ENCODE peak calls at places on chromosomes 7 and 10, in six cellular contexts. One of them, this sample, is unnamed.

GRCh38 chr7:45689011-45689796 is 115.0 kb downstream of the ADCY1 start:
- DNase-seq in AG10803: peak
- DNase-seq in PC-3: peak
- DNase-seq in AG09309: peak
- DNase-seq in IMR-90: peak
- DNase-seq in astrocyte of the spinal cord: peak
- DNase-seq in this sample: peak

GRCh38 chr7:152511736-152512135 is 75.9 kb upstream of the KMT2C start:
- DNase-seq in PC-3: no peak
- DNase-seq in astrocyte of the spinal cord: no peak
- DNase-seq in AG09309: no peak
- DNase-seq in AG10803: no peak
- DNase-seq in IMR-90: no peak
- DNase-seq in this sample: no peak

GRCh38 chr7:42226354-42226941 is 10.6 kb downstream of the GLI3 start:
- DNase-seq in AG09309: no peak
- DNase-seq in IMR-90: no peak
- DNase-seq in PC-3: no peak
- DNase-seq in astrocyte of the spinal cord: no peak
- DNase-seq in AG10803: no peak
- DNase-seq in this sample: no peak

GRCh38 chr10:29163746-29164145 is 125.1 kb upstream of the LYZL1 start:
- DNase-seq in AG09309: no peak
- DNase-seq in astrocyte of the spinal cord: peak
- DNase-seq in AG10803: peak
- DNase-seq in PC-3: peak
- DNase-seq in IMR-90: peak
- DNase-seq in this sample: peak

GRCh38 chr10:73493781-73494180 is 2.0 kb downstream of the PPP3CB start:
- DNase-seq in AG10803: peak
- DNase-seq in AG09309: no peak
- DNase-seq in IMR-90: peak
- DNase-seq in PC-3: peak
- DNase-seq in astrocyte of the spinal cord: peak
- DNase-seq in this sample: no peak

GRCh38 chr10:5545778-5546710 is 21.3 kb downstream of the CALML3 start:
- DNase-seq in IMR-90: peak
- DNase-seq in astrocyte of the spinal cord: peak
- DNase-seq in AG09309: no peak
- DNase-seq in AG10803: no peak
- DNase-seq in PC-3: peak
- DNase-seq in this sample: no peak

GRCh38 chr7:136857573-136857972 is 10.9 kb upstream of the CHRM2 start:
- DNase-seq in AG10803: peak
- DNase-seq in IMR-90: peak
- DNase-seq in PC-3: peak
- DNase-seq in astrocyte of the spinal cord: peak
- DNase-seq in AG09309: no peak
- DNase-seq in this sample: peak

GRCh38 chr10:115826391-115826790 is 446.6 kb downstream of the GFRA1 start:
- DNase-seq in AG09309: no peak
- DNase-seq in PC-3: no peak
- DNase-seq in AG10803: peak
- DNase-seq in IMR-90: peak
- DNase-seq in astrocyte of the spinal cord: no peak
- DNase-seq in this sample: no peak

GRCh38 chr10:100519321-100520051 is at the start of gene SEC31B:
- DNase-seq in AG09309: no peak
- DNase-seq in astrocyte of the spinal cord: no peak
- DNase-seq in IMR-90: no peak
- DNase-seq in PC-3: no peak
- DNase-seq in AG10803: no peak
- DNase-seq in this sample: no peak

GRCh38 chr10:76881477-76882220 is 756.0 kb downstream of the KCNMA1 start:
- DNase-seq in AG10803: peak
- DNase-seq in AG09309: peak
- DNase-seq in PC-3: no peak
- DNase-seq in IMR-90: peak
- DNase-seq in astrocyte of the spinal cord: peak
- DNase-seq in this sample: peak

GRCh38 chr10:100510533-100511308 is 8.9 kb downstream of the SEC31B start:
- DNase-seq in astrocyte of the spinal cord: no peak
- DNase-seq in PC-3: peak
- DNase-seq in AG10803: no peak
- DNase-seq in IMR-90: peak
- DNase-seq in AG09309: no peak
- DNase-seq in this sample: no peak

GRCh38 chr10:35378547-35379210 is 42.4 kb downstream of the CCNY start:
- DNase-seq in PC-3: peak
- DNase-seq in astrocyte of the spinal cord: peak
- DNase-seq in IMR-90: peak
- DNase-seq in AG09309: no peak
- DNase-seq in AG10803: no peak
- DNase-seq in this sample: no peak

GRCh38 chr10:24272374-24272773 is 63.4 kb downstream of the KIAA1217 start:
- DNase-seq in AG10803: no peak
- DNase-seq in AG09309: no peak
- DNase-seq in astrocyte of the spinal cord: peak
- DNase-seq in IMR-90: no peak
- DNase-seq in PC-3: no peak
- DNase-seq in this sample: no peak

GRCh38 chr10:107589081-107589480 is 424.6 kb upstream of the SORCS1 start:
- DNase-seq in AG10803: no peak
- DNase-seq in IMR-90: no peak
- DNase-seq in PC-3: peak
- DNase-seq in AG09309: no peak
- DNase-seq in astrocyte of the spinal cord: no peak
- DNase-seq in this sample: no peak

GRCh38 chr10:43226851-43227845 is 39.7 kb downstream of the RASGEF1A start:
- DNase-seq in AG10803: no peak
- DNase-seq in PC-3: no peak
- DNase-seq in AG09309: no peak
- DNase-seq in astrocyte of the spinal cord: no peak
- DNase-seq in IMR-90: no peak
- DNase-seq in this sample: no peak

GRCh38 chr7:70037171-70037933 is 439.1 kb downstream of the AUTS2 start:
- DNase-seq in AG10803: peak
- DNase-seq in PC-3: no peak
- DNase-seq in astrocyte of the spinal cord: peak
- DNase-seq in IMR-90: no peak
- DNase-seq in AG09309: peak
- DNase-seq in this sample: peak

GRCh38 chr7:122764902-122765301 is 62.2 kb upstream of the RNF148 start:
- DNase-seq in AG09309: no peak
- DNase-seq in AG10803: no peak
- DNase-seq in astrocyte of the spinal cord: no peak
- DNase-seq in IMR-90: no peak
- DNase-seq in PC-3: no peak
- DNase-seq in this sample: no peak

GRCh38 chr7:26655761-26656160 is 208.6 kb downstream of the SKAP2 start:
- DNase-seq in IMR-90: no peak
- DNase-seq in AG09309: no peak
- DNase-seq in PC-3: no peak
- DNase-seq in astrocyte of the spinal cord: no peak
- DNase-seq in AG10803: no peak
- DNase-seq in this sample: no peak

GRCh38 chr10:98534046-98534445 is 87.3 kb upstream of the HPS1 start:
- DNase-seq in AG09309: no peak
- DNase-seq in IMR-90: no peak
- DNase-seq in AG10803: peak
- DNase-seq in PC-3: peak
- DNase-seq in astrocyte of the spinal cord: no peak
- DNase-seq in this sample: no peak

GRCh38 chr7:7989133-7989984 is 20.8 kb downstream of the GLCCI1 start:
- DNase-seq in astrocyte of the spinal cord: no peak
- DNase-seq in AG10803: no peak
- DNase-seq in AG09309: no peak
- DNase-seq in PC-3: no peak
- DNase-seq in IMR-90: no peak
- DNase-seq in this sample: no peak
- H3K4me3 ChIP-seq in astrocyte of the spinal cord: no peak
- H3K4me3 ChIP-seq in AG10803: no peak
- H3K4me3 ChIP-seq in AG09309: no peak
- H3K4me3 ChIP-seq in PC-3: peak
- H3K4me3 ChIP-seq in IMR-90: no peak
- H3K4me3 ChIP-seq in this sample: no peak

GRCh38 chr10:65270969-65271368 is 1654.9 kb upstream of the LRRTM3 start:
- DNase-seq in astrocyte of the spinal cord: no peak
- DNase-seq in IMR-90: no peak
- DNase-seq in AG09309: no peak
- DNase-seq in PC-3: no peak
- DNase-seq in AG10803: no peak
- DNase-seq in this sample: no peak

GRCh38 chr10:65275296-65275695 is 1650.5 kb upstream of the LRRTM3 start:
- DNase-seq in AG10803: no peak
- DNase-seq in PC-3: peak
- DNase-seq in astrocyte of the spinal cord: no peak
- DNase-seq in IMR-90: no peak
- DNase-seq in AG09309: no peak
- DNase-seq in this sample: no peak

DNA sequence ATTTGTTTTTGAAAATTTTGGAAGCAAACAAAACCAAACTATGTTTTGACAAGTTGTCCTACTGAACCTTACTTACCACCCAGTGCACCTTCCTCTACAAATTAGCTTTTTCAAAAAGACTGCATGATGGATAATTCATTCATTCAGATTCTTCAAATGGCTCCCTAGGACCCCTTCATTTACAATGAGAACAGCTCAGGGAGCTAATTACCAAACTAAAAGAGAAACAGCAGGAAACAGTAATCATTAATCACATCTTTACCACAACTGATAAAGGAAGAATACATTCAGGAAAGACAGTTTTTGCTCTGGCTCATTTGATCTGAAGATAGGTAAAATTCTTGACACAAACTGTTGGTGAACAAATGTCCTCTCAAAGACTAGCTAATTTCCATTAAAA is 1652.8 kb upstream of the LRRTM3 start:
- DNase-seq in AG10803: no peak
- DNase-seq in IMR-90: no peak
- DNase-seq in AG09309: no peak
- DNase-seq in PC-3: no peak
- DNase-seq in astrocyte of the spinal cord: no peak
- DNase-seq in this sample: no peak
- TF ChIP-seq CTCF in AG10803: no peak
- TF ChIP-seq CTCF in IMR-90: no peak
- TF ChIP-seq CTCF in AG09309: no peak
- TF ChIP-seq CTCF in PC-3: no peak
- TF ChIP-seq CTCF in astrocyte of the spinal cord: no peak
- TF ChIP-seq CTCF in this sample: no peak

GRCh38 chr7:14542624-14543023 is 359.9 kb downstream of the DGKB start:
- DNase-seq in astrocyte of the spinal cord: no peak
- DNase-seq in IMR-90: no peak
- DNase-seq in PC-3: no peak
- DNase-seq in AG10803: no peak
- DNase-seq in AG09309: no peak
- DNase-seq in this sample: no peak
- H3K4me3 ChIP-seq in astrocyte of the spinal cord: no peak
- H3K4me3 ChIP-seq in IMR-90: no peak
- H3K4me3 ChIP-seq in PC-3: no peak
- H3K4me3 ChIP-seq in AG10803: no peak
- H3K4me3 ChIP-seq in AG09309: no peak
- H3K4me3 ChIP-seq in this sample: no peak

GRCh38 chr7:23546897-23547572 is 15.3 kb upstream of the TRA2A start:
- DNase-seq in IMR-90: peak
- DNase-seq in PC-3: peak
- DNase-seq in AG10803: peak
- DNase-seq in AG09309: peak
- DNase-seq in astrocyte of the spinal cord: peak
- DNase-seq in this sample: peak

GRCh38 chr7:23545493-23545892 is 13.7 kb upstream of the TRA2A start:
- DNase-seq in AG09309: no peak
- DNase-seq in AG10803: no peak
- DNase-seq in astrocyte of the spinal cord: no peak
- DNase-seq in PC-3: no peak
- DNase-seq in IMR-90: no peak
- DNase-seq in this sample: no peak

GRCh38 chr7:23542752-23543151 is 11.0 kb upstream of the TRA2A start:
- DNase-seq in PC-3: no peak
- DNase-seq in AG09309: no peak
- DNase-seq in AG10803: no peak
- DNase-seq in IMR-90: no peak
- DNase-seq in astrocyte of the spinal cord: no peak
- DNase-seq in this sample: no peak

GRCh38 chr7:23547662-23548061 is 15.9 kb upstream of the TRA2A start:
- DNase-seq in IMR-90: no peak
- DNase-seq in AG10803: no peak
- DNase-seq in PC-3: no peak
- DNase-seq in AG09309: no peak
- DNase-seq in astrocyte of the spinal cord: no peak
- DNase-seq in this sample: no peak

DNA sequence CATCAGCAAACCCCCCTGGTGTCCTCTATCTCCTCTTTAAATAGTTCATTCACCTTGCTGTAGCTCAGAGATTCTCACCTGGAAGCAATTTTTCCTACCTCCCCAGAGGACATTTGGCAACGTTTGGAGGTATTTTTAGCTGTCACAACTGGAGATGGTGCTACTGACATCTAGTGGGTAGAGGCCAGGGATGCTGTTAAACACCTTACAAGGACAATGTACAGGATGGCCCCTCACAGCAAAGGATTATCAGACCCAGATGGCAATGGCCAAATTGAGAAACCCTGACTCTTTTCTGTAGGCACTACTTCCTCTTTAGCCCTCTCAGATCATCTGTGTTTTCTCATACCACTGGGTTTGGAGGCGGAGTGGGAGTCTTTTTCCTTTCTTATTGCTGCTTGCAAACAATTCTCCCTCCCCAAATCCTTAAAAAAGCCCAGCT is 13.2 kb upstream of the TRA2A start:
- DNase-seq in AG10803: peak
- DNase-seq in IMR-90: peak
- DNase-seq in PC-3: peak
- DNase-seq in astrocyte of the spinal cord: peak
- DNase-seq in AG09309: no peak
- DNase-seq in this sample: peak
- TF ChIP-seq CTCF in AG10803: peak
- TF ChIP-seq CTCF in IMR-90: peak
- TF ChIP-seq CTCF in PC-3: peak
- TF ChIP-seq CTCF in astrocyte of the spinal cord: peak
- TF ChIP-seq CTCF in AG09309: peak
- TF ChIP-seq CTCF in this sample: peak

DNA sequence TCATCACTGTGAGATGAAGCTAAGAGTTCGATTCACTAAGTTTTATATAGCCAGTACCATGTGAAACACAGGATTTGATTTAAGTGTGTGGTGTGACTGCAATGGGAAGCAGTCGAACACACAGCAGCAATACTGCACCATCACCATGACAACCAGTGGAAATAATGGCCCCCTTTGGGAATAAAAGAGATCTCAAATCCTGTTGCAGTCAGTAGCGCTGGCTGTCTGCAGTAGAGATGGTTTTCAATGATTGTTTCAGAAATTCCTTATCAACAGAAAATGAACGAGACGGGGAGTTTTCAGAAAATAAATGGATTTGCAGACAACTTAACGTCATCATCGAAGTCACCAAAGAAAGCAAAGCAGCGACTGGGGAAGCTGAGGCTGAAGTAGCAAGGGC is 91.0 kb downstream of the PTPRE start:
- DNase-seq in astrocyte of the spinal cord: no peak
- DNase-seq in AG09309: no peak
- DNase-seq in IMR-90: no peak
- DNase-seq in PC-3: no peak
- DNase-seq in AG10803: no peak
- DNase-seq in this sample: no peak
- H3K4me3 ChIP-seq in astrocyte of the spinal cord: no peak
- H3K4me3 ChIP-seq in AG09309: no peak
- H3K4me3 ChIP-seq in IMR-90: no peak
- H3K4me3 ChIP-seq in PC-3: no peak
- H3K4me3 ChIP-seq in AG10803: no peak
- H3K4me3 ChIP-seq in this sample: no peak

GRCh38 chr7:104327963-104328307 is 468 bp upstream of the LHFPL3 start:
- DNase-seq in AG10803: no peak
- DNase-seq in PC-3: no peak
- DNase-seq in AG09309: no peak
- DNase-seq in IMR-90: no peak
- DNase-seq in astrocyte of the spinal cord: no peak
- DNase-seq in this sample: no peak
- TF ChIP-seq CTCF in AG10803: no peak
- TF ChIP-seq CTCF in PC-3: no peak
- TF ChIP-seq CTCF in AG09309: no peak
- TF ChIP-seq CTCF in IMR-90: no peak
- TF ChIP-seq CTCF in astrocyte of the spinal cord: no peak
- TF ChIP-seq CTCF in this sample: no peak

This sample was measured in HFF-Myc.